ENCODE peak calls at places on chromosomes 5 and 9, in six cellular contexts. P, K, G, N, O and U are unnamed samples.

GRCh38 chr5:4229414-4229813 is 633.8 kb downstream of the IRX1 start:
- DNase-seq in P (no peak), K (no peak), G (no peak), N (no peak), O (no peak), U (no peak)

GRCh38 chr5:167839065-167839464 is 452.4 kb upstream of the WWC1 start:
- DNase-seq in P (no peak), K (no peak), G (no peak), N (no peak), O (no peak), U (no peak)

GRCh38 chr9:111897831-111898144 is 1.2 kb downstream of the UGCG start:
- DNase-seq in P (no peak), K (peak), G (peak), N (no peak), O (no peak), U (no peak)

GRCh38 chr9:37903581-37903830 is 421 bp downstream of the SLC25A51 start:
- DNase-seq in P (no peak), K (no peak), G (no peak), N (no peak), O (no peak), U (no peak)

GRCh38 chr9:134418986-134419683 is 92.9 kb downstream of the RXRA start:
- DNase-seq in P (no peak), K (no peak), G (no peak), N (no peak), O (no peak), U (no peak)

GRCh38 chr5:66981705-66982387 is 214.8 kb downstream of the CD180 start:
- DNase-seq in P (no peak), K (no peak), G (no peak), N (no peak), O (no peak), U (no peak)

GRCh38 chr5:138032028-138032571 is 779 bp downstream of the FAM13B start:
- DNase-seq in P (no peak), K (peak), G (peak), N (peak), O (no peak), U (peak)

GRCh38 chr9:109453210-109453842 is 44.8 kb downstream of the PTPN3 start:
- DNase-seq in P (no peak), K (no peak), G (no peak), N (no peak), O (no peak), U (no peak)

GRCh38 chr5:115497200-115497599 is 47.4 kb downstream of the FEM1C start:
- DNase-seq in P (peak), K (no peak), G (no peak), N (no peak), O (no peak), U (no peak)

GRCh38 chr9:128078504-128079434 is 10.7 kb downstream of the SLC25A25 start:
- DNase-seq in P (no peak), K (no peak), G (no peak), N (no peak), O (no peak), U (no peak)